ENCODE peak calls at places on chromosomes 7 and 10, in eight cellular contexts. N is lower lobe of right lung, H is MM.1S, C is A549, B is GM13976, G is IMR-90, L is PC-3, A is fibroblast of the aortic adventitia. O is an unnamed sample.

GRCh38 chr7:110881731-110882130 is 209.2 kb upstream of the LRRN3 start:
- DNase-seq in G (no peak), B (no peak), H (no peak), L (no peak), A (no peak), C (no peak), N (no peak), O (no peak)

GRCh38 chr7:67696878-67697277 is 700.2 kb downstream of the TYW1 start:
- DNase-seq in N (no peak), C (peak), G (no peak), A (no peak), L (no peak), B (no peak), H (no peak), O (no peak)

GRCh38 chr7:159033473-159033825 is 111.2 kb downstream of the VIPR2 start:
- DNase-seq in G (no peak), L (no peak), H (no peak), B (no peak), C (no peak), N (no peak), A (no peak), O (no peak)

GRCh38 chr7:21504021-21504420 is 38.8 kb upstream of the DNAH11 start:
- DNase-seq in N (no peak), A (no peak), L (peak), C (no peak), G (no peak), H (no peak), B (no peak), O (no peak)

GRCh38 chr7:1063361-1063760 is 19.0 kb downstream of the GPR146 start:
- DNase-seq in G (no peak), C (no peak), B (no peak), N (no peak), H (no peak), L (no peak), A (no peak), O (no peak)

GRCh38 chr7:47852330-47853245 is 95.7 kb downstream of the PKD1L1 start:
- DNase-seq in L (peak), A (no peak), C (peak), G (no peak), B (peak), H (no peak), N (no peak), O (peak)

GRCh38 chr10:77844713-77845454 is 81.7 kb downstream of the DLG5 start:
- DNase-seq in C (peak), A (peak), L (peak), B (no peak), H (no peak), N (no peak), G (peak), O (no peak)

GRCh38 chr10:89086801-89087513 is 96.4 kb downstream of the FAS start:
- DNase-seq in N (peak), G (peak), A (peak), H (no peak), C (peak), L (no peak), B (no peak), O (peak)

GRCh38 chr7:29328811-29329210 is 134.2 kb downstream of the CHN2 start:
- DNase-seq in H (no peak), B (no peak), C (no peak), G (no peak), N (no peak), A (peak), L (no peak), O (no peak)

GRCh38 chr7:55413442-55413841 is 48.3 kb downstream of the LANCL2 start:
- DNase-seq in N (no peak), A (no peak), C (no peak), G (no peak), H (no peak), B (no peak), L (no peak), O (no peak)

GRCh38 chr7:94620703-94621118 is 35.2 kb downstream of the SGCE start:
- DNase-seq in B (peak), C (peak), L (peak), A (peak), H (peak), N (peak), G (peak), O (peak)

GRCh38 chr10:12834116-12834515 is 167.4 kb downstream of the CCDC3 start:
- DNase-seq in B (no peak), C (no peak), H (no peak), N (no peak), A (no peak), L (no peak), G (no peak), O (no peak)

GRCh38 chr7:88964418-88964817 is 168.9 kb upstream of the TEX47 start:
- DNase-seq in A (no peak), N (no peak), G (no peak), B (no peak), L (no peak), H (no peak), C (no peak), O (no peak)

GRCh38 chr7:131471605-131472004 is 84.8 kb downstream of the PODXL start:
- DNase-seq in L (no peak), H (no peak), N (no peak), G (no peak), B (no peak), A (no peak), C (no peak), O (no peak)

GRCh38 chr7:66720571-66720970 is 20.0 kb upstream of the RABGEF1 start:
- DNase-seq in H (no peak), C (no peak), L (no peak), G (no peak), N (no peak), A (no peak), B (no peak), O (no peak)

GRCh38 chr10:122780391-122780790 is 65.3 kb downstream of the CUZD1 start:
- DNase-seq in A (peak), H (no peak), B (no peak), N (no peak), L (peak), C (no peak), G (no peak), O (no peak)

GRCh38 chr10:122402548-122403131 is 28.1 kb downstream of the PLEKHA1 start:
- DNase-seq in A (no peak), L (no peak), H (no peak), B (no peak), G (no peak), C (no peak), N (no peak), O (no peak)

GRCh38 chr7:8441106-8441590 is 7.7 kb downstream of the NXPH1 start:
- DNase-seq in B (no peak), N (no peak), H (no peak), G (no peak), L (no peak), C (no peak), A (no peak), O (no peak)

GRCh38 chr7:8442295-8442813 is 8.9 kb downstream of the NXPH1 start:
- DNase-seq in B (no peak), L (no peak), A (no peak), H (no peak), N (no peak), C (no peak), G (no peak), O (no peak)

GRCh38 chr7:8441602-8442294 is 8.3 kb downstream of the NXPH1 start:
- DNase-seq in H (no peak), L (no peak), C (no peak), N (no peak), B (no peak), A (no peak), G (no peak), O (no peak)

GRCh38 chr7:8442814-8443304 is 9.4 kb downstream of the NXPH1 start:
- DNase-seq in H (no peak), L (no peak), A (peak), C (no peak), N (peak), G (no peak), B (peak), O (peak)

DNA sequence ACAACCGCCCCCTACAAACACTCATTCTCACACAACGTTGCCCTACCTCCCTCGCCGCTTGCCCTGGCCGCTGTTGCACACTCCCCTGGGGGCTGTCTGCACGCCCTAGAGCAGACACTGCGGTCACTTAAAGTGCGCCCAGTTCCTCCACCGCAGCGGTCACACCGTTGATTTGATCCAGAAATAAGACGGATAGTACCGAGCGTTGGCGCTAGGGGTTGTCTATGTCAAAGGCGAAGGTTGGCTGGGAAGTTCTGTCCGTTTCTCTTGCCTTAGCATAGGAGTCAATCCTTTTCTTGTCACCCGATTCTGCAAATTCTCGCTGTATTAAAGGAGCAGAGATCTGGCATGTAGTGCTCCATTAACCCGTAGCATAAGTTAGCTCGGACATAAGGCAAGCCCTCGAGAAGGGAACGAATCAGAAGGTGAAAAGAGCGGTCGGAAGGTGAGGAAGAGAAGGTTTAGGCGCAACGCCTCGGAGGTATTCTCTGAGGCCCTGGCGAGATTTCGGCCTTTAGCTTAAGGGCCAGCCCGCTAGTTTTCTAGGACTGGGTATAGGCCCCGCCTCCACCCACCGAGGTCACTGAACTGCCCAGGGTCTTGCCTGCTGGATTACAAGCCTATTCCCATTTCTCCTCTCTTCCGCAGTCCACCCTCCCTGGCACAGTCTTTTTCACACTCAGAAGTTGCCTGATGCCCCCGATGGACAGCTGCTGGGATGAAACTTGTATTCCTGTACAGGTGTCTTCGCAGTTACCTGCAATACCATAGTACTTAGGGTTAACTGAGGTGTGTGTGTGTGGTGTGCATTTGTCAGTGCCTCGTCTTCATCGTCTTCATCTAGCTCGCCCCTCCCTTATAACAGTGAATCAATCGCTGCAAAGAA is 10.7 kb downstream of the NXPH1 start:
- DNase-seq in A (no peak), L (no peak), B (no peak), G (no peak), C (peak), H (no peak), N (no peak), O (no peak)
- TF ChIP-seq CTCF in A (no peak), L (peak), B (no peak), G (no peak), C (no peak), H (no peak), N (no peak), O (no peak)

DNA sequence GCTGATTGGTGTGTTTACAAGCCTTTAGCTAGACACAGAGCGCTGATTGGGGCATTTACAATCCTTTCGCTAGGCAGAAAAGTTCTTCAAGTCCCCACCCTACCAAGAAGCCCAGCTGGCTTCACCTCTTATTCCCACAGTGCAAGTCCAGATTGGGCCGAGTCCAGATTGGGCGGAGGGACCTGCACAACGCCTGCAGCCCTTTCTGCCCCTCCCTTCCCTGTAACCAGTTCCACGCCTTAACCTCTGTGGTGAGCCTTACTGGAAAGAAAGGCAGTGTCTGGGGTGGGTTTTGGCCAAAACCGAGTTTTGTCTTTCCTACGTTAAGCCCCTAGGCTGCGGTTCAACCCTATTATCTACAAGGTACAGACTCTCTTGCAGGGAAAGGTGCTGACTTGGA is 268.7 kb downstream of the ZEB1 start:
- DNase-seq in G (no peak), B (no peak), N (no peak), A (no peak), H (no peak), L (no peak), C (no peak), O (no peak)
- TF ChIP-seq CTCF in G (no peak), B (no peak), N (no peak), A (no peak), H (no peak), L (no peak), C (no peak), O (no peak)

GRCh38 chr7:30729642-30730041 is 22.3 kb upstream of the INMT start:
- DNase-seq in H (no peak), A (no peak), C (no peak), G (no peak), L (no peak), N (no peak), B (no peak), O (no peak)

GRCh38 chr7:30723776-30724175 is 28.2 kb upstream of the INMT start:
- DNase-seq in C (no peak), A (no peak), G (no peak), H (no peak), B (no peak), N (no peak), L (no peak), O (no peak)

GRCh38 chr7:30727061-30727945 is 24.6 kb upstream of the INMT start:
- DNase-seq in A (peak), L (peak), N (no peak), C (no peak), B (no peak), H (no peak), G (peak), O (peak)

GRCh38 chr7:30728591-30729100 is 23.3 kb upstream of the INMT start:
- DNase-seq in G (no peak), A (no peak), C (no peak), L (no peak), B (no peak), H (no peak), N (no peak), O (no peak)

GRCh38 chr7:30726296-30727006 is 25.5 kb upstream of the INMT start:
- DNase-seq in N (no peak), G (no peak), C (no peak), L (no peak), H (no peak), B (no peak), A (no peak), O (peak)
- TF ChIP-seq CTCF in N (no peak), G (no peak), C (no peak), L (no peak), H (no peak), B (no peak), A (no peak), O (peak)

GRCh38 chr10:132942101-132942739 is at the start of gene CFAP46:
- DNase-seq in C (peak), H (no peak), A (peak), G (peak), N (no peak), L (no peak), B (peak), O (peak)
- TF ChIP-seq CTCF in C (no peak), H (no peak), A (no peak), G (no peak), N (no peak), L (no peak), B (no peak), O (no peak)

DNA sequence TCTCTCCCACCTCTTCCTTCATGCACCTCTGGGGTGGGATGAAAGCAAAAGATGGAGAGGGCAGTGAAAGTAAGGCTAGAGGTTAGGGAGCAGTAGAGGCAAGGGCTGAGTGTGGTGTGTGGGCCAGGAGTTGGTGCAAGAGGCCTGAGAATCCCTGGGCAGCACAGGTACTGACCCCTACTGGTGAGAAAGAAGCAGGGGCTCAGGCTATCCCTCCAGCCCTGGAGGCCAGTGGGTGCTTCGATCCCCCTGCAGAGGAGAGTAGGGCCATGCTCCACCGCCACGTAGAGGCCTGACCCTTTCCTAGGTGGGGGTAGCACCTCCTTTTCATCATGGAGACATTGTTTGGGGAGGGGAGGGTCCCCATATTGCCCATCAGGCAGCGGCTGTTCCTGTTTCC is 9.8 kb downstream of the CDHR1 start:
- DNase-seq in G (no peak), C (no peak), A (no peak), B (peak), N (no peak), L (no peak), H (no peak), O (no peak)
- TF ChIP-seq CTCF in G (peak), C (no peak), A (peak), B (peak), N (no peak), L (peak), H (peak), O (peak)

GRCh38 chr10:51074238-51075028 is at the start of gene PRKG1:
- DNase-seq in A (peak), H (peak), C (peak), L (peak), B (peak), N (peak), G (peak), O (peak)

GRCh38 chr10:51073461-51074237 is 638 bp upstream of the PRKG1 start:
- DNase-seq in G (peak), B (peak), N (no peak), A (no peak), C (no peak), L (peak), H (peak), O (peak)

GRCh38 chr10:51077507-51077906 is 3.2 kb downstream of the PRKG1 start:
- DNase-seq in H (no peak), N (no peak), L (peak), C (no peak), B (no peak), G (no peak), A (no peak), O (no peak)

GRCh38 chr10:51076442-51076841 is 2.2 kb downstream of the PRKG1 start:
- DNase-seq in L (no peak), A (no peak), G (no peak), H (no peak), N (no peak), C (no peak), B (no peak), O (no peak)

GRCh38 chr10:51075802-51076201 is 1.5 kb downstream of the PRKG1 start:
- DNase-seq in B (no peak), C (no peak), G (no peak), L (no peak), H (no peak), N (no peak), A (no peak), O (no peak)
- TF ChIP-seq CTCF in B (no peak), C (no peak), G (no peak), L (no peak), H (no peak), N (no peak), A (no peak), O (no peak)